ENCODE peak calls at places on chromosomes 1 and 21, in ten cellular contexts. One of them, this sample, is unnamed.

GRCh38 chr1:192109576-192109975 is 48.7 kb upstream of the RGS18 start:
- DNase-seq in GM12865: no peak
- DNase-seq in OCI-LY7: no peak
- DNase-seq in HFF-Myc: no peak
- DNase-seq in choroid plexus epithelial cell: no peak
- DNase-seq in astrocyte of the cerebellum: no peak
- DNase-seq in ovary: no peak
- DNase-seq in tibial artery: no peak
- DNase-seq in foreskin keratinocyte: no peak
- DNase-seq in pancreas: no peak
- DNase-seq in this sample: no peak

GRCh38 chr21:28436286-28436932 is 556.3 kb downstream of the LTN1 start:
- DNase-seq in HFF-Myc: peak
- DNase-seq in foreskin keratinocyte: peak
- DNase-seq in pancreas: no peak
- DNase-seq in GM12865: no peak
- DNase-seq in OCI-LY7: no peak
- DNase-seq in tibial artery: no peak
- DNase-seq in choroid plexus epithelial cell: no peak
- DNase-seq in astrocyte of the cerebellum: peak
- DNase-seq in ovary: no peak
- DNase-seq in this sample: no peak

GRCh38 chr1:231160851-231161710 is 777 bp upstream of the TRIM67 start:
- DNase-seq in HFF-Myc: no peak
- DNase-seq in choroid plexus epithelial cell: no peak
- DNase-seq in ovary: no peak
- DNase-seq in OCI-LY7: no peak
- DNase-seq in pancreas: peak
- DNase-seq in foreskin keratinocyte: no peak
- DNase-seq in astrocyte of the cerebellum: no peak
- DNase-seq in GM12865: no peak
- DNase-seq in tibial artery: no peak
- DNase-seq in this sample: peak

GRCh38 chr1:226654046-226654445 is 85.0 kb downstream of the ITPKB start:
- DNase-seq in GM12865: peak
- DNase-seq in pancreas: peak
- DNase-seq in HFF-Myc: no peak
- DNase-seq in foreskin keratinocyte: no peak
- DNase-seq in astrocyte of the cerebellum: peak
- DNase-seq in OCI-LY7: no peak
- DNase-seq in choroid plexus epithelial cell: peak
- DNase-seq in ovary: no peak
- DNase-seq in tibial artery: no peak
- DNase-seq in this sample: peak

GRCh38 chr1:40976952-40977690 is 2.4 kb upstream of the CTPS1 start:
- DNase-seq in astrocyte of the cerebellum: no peak
- DNase-seq in ovary: no peak
- DNase-seq in foreskin keratinocyte: no peak
- DNase-seq in tibial artery: no peak
- DNase-seq in HFF-Myc: no peak
- DNase-seq in choroid plexus epithelial cell: peak
- DNase-seq in OCI-LY7: no peak
- DNase-seq in pancreas: no peak
- DNase-seq in GM12865: no peak
- DNase-seq in this sample: no peak

GRCh38 chr1:98702976-98703375 is 41.5 kb downstream of the SNX7 start:
- DNase-seq in choroid plexus epithelial cell: peak
- DNase-seq in foreskin keratinocyte: peak
- DNase-seq in tibial artery: no peak
- DNase-seq in ovary: no peak
- DNase-seq in OCI-LY7: no peak
- DNase-seq in HFF-Myc: no peak
- DNase-seq in pancreas: no peak
- DNase-seq in astrocyte of the cerebellum: no peak
- DNase-seq in GM12865: no peak
- DNase-seq in this sample: no peak

GRCh38 chr1:203439086-203439620 is 36.5 kb upstream of the PRELP start:
- DNase-seq in tibial artery: no peak
- DNase-seq in astrocyte of the cerebellum: no peak
- DNase-seq in GM12865: no peak
- DNase-seq in OCI-LY7: no peak
- DNase-seq in pancreas: no peak
- DNase-seq in foreskin keratinocyte: no peak
- DNase-seq in HFF-Myc: no peak
- DNase-seq in ovary: no peak
- DNase-seq in choroid plexus epithelial cell: no peak
- DNase-seq in this sample: no peak

GRCh38 chr1:38014724-38015424 is 2.3 kb downstream of the UTP11 start:
- DNase-seq in tibial artery: no peak
- DNase-seq in ovary: peak
- DNase-seq in astrocyte of the cerebellum: no peak
- DNase-seq in GM12865: no peak
- DNase-seq in HFF-Myc: no peak
- DNase-seq in OCI-LY7: no peak
- DNase-seq in pancreas: no peak
- DNase-seq in choroid plexus epithelial cell: no peak
- DNase-seq in foreskin keratinocyte: no peak
- DNase-seq in this sample: no peak

GRCh38 chr21:25561668-25562641 is 45.3 kb downstream of the MRPL39 start:
- DNase-seq in choroid plexus epithelial cell: peak
- DNase-seq in astrocyte of the cerebellum: peak
- DNase-seq in tibial artery: peak
- DNase-seq in HFF-Myc: peak
- DNase-seq in ovary: peak
- DNase-seq in foreskin keratinocyte: no peak
- DNase-seq in pancreas: peak
- DNase-seq in GM12865: peak
- DNase-seq in OCI-LY7: peak
- DNase-seq in this sample: peak

GRCh38 chr21:25562660-25563059 is 44.6 kb downstream of the MRPL39 start:
- DNase-seq in choroid plexus epithelial cell: no peak
- DNase-seq in pancreas: no peak
- DNase-seq in OCI-LY7: no peak
- DNase-seq in GM12865: peak
- DNase-seq in foreskin keratinocyte: no peak
- DNase-seq in tibial artery: no peak
- DNase-seq in ovary: no peak
- DNase-seq in HFF-Myc: no peak
- DNase-seq in astrocyte of the cerebellum: no peak
- DNase-seq in this sample: no peak

GRCh38 chr21:25558123-25558522 is 49.2 kb downstream of the MRPL39 start:
- DNase-seq in tibial artery: no peak
- DNase-seq in GM12865: no peak
- DNase-seq in astrocyte of the cerebellum: no peak
- DNase-seq in pancreas: no peak
- DNase-seq in choroid plexus epithelial cell: no peak
- DNase-seq in foreskin keratinocyte: no peak
- DNase-seq in HFF-Myc: no peak
- DNase-seq in OCI-LY7: no peak
- DNase-seq in ovary: no peak
- DNase-seq in this sample: no peak

GRCh38 chr21:25557170-25557569 is 50.1 kb downstream of the MRPL39 start:
- DNase-seq in OCI-LY7: no peak
- DNase-seq in pancreas: no peak
- DNase-seq in tibial artery: no peak
- DNase-seq in GM12865: no peak
- DNase-seq in ovary: no peak
- DNase-seq in choroid plexus epithelial cell: no peak
- DNase-seq in HFF-Myc: no peak
- DNase-seq in astrocyte of the cerebellum: no peak
- DNase-seq in foreskin keratinocyte: no peak
- DNase-seq in this sample: no peak

DNA sequence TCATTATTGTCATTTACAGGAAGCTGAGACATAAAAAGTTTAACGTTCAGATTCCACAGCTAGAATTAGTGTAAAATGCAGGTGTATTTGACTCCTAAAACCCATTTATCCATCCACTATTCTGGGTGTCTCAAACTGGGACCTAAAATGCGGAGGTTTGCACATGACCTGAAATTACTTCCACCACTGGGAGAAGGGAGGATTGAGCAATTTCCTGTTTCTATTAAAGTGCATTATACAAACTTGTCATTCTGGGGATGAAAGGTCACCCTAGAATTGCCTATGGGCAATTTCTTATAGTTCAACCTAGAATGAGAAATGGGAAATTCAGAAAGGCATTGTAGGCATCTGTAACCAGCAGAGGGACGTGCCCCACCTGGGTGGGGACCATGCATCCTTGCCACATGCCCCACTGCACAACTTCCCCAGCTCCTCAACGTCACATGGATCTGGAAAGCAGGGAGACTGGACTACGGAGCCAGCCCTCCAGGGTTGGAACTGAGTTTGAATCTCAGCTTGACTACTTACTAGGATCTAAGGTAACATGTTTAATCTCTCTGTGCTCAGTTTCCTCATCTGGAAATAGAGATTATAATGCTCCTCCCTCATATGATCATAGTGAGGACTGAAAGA is 47.0 kb downstream of the MRPL39 start:
- DNase-seq in ovary: no peak
- DNase-seq in tibial artery: no peak
- DNase-seq in choroid plexus epithelial cell: peak
- DNase-seq in foreskin keratinocyte: no peak
- DNase-seq in pancreas: no peak
- DNase-seq in HFF-Myc: no peak
- DNase-seq in astrocyte of the cerebellum: no peak
- DNase-seq in GM12865: peak
- DNase-seq in OCI-LY7: no peak
- DNase-seq in this sample: no peak
- TF ChIP-seq CTCF in ovary: no peak
- TF ChIP-seq CTCF in tibial artery: no peak
- TF ChIP-seq CTCF in choroid plexus epithelial cell: no peak
- TF ChIP-seq CTCF in foreskin keratinocyte: no peak
- TF ChIP-seq CTCF in pancreas: no peak
- TF ChIP-seq CTCF in HFF-Myc: no peak
- TF ChIP-seq CTCF in astrocyte of the cerebellum: no peak
- TF ChIP-seq CTCF in GM12865: peak
- TF ChIP-seq CTCF in OCI-LY7: no peak
- TF ChIP-seq CTCF in this sample: no peak

GRCh38 chr1:29298175-29298720 is 61.9 kb downstream of the PTPRU start:
- DNase-seq in tibial artery: no peak
- DNase-seq in GM12865: no peak
- DNase-seq in HFF-Myc: no peak
- DNase-seq in astrocyte of the cerebellum: no peak
- DNase-seq in ovary: no peak
- DNase-seq in OCI-LY7: no peak
- DNase-seq in pancreas: no peak
- DNase-seq in choroid plexus epithelial cell: no peak
- DNase-seq in foreskin keratinocyte: no peak
- DNase-seq in this sample: no peak

GRCh38 chr1:29303201-29304024 is 67.1 kb downstream of the PTPRU start:
- DNase-seq in foreskin keratinocyte: no peak
- DNase-seq in astrocyte of the cerebellum: no peak
- DNase-seq in choroid plexus epithelial cell: no peak
- DNase-seq in HFF-Myc: no peak
- DNase-seq in GM12865: no peak
- DNase-seq in pancreas: no peak
- DNase-seq in OCI-LY7: no peak
- DNase-seq in ovary: no peak
- DNase-seq in tibial artery: no peak
- DNase-seq in this sample: no peak

GRCh38 chr1:29291756-29292155 is 55.4 kb downstream of the PTPRU start:
- DNase-seq in ovary: no peak
- DNase-seq in tibial artery: no peak
- DNase-seq in choroid plexus epithelial cell: no peak
- DNase-seq in HFF-Myc: no peak
- DNase-seq in astrocyte of the cerebellum: no peak
- DNase-seq in GM12865: no peak
- DNase-seq in OCI-LY7: no peak
- DNase-seq in foreskin keratinocyte: no peak
- DNase-seq in pancreas: no peak
- DNase-seq in this sample: no peak

GRCh38 chr1:29292344-29292743 is 56.0 kb downstream of the PTPRU start:
- DNase-seq in ovary: no peak
- DNase-seq in GM12865: no peak
- DNase-seq in tibial artery: no peak
- DNase-seq in pancreas: no peak
- DNase-seq in astrocyte of the cerebellum: no peak
- DNase-seq in choroid plexus epithelial cell: no peak
- DNase-seq in foreskin keratinocyte: peak
- DNase-seq in HFF-Myc: no peak
- DNase-seq in OCI-LY7: no peak
- DNase-seq in this sample: no peak

GRCh38 chr1:29297476-29297875 is 61.2 kb downstream of the PTPRU start:
- DNase-seq in GM12865: no peak
- DNase-seq in HFF-Myc: no peak
- DNase-seq in ovary: no peak
- DNase-seq in choroid plexus epithelial cell: no peak
- DNase-seq in foreskin keratinocyte: no peak
- DNase-seq in pancreas: no peak
- DNase-seq in astrocyte of the cerebellum: no peak
- DNase-seq in OCI-LY7: no peak
- DNase-seq in tibial artery: no peak
- DNase-seq in this sample: no peak
- TF ChIP-seq CTCF in GM12865: no peak
- TF ChIP-seq CTCF in HFF-Myc: no peak
- TF ChIP-seq CTCF in ovary: no peak
- TF ChIP-seq CTCF in choroid plexus epithelial cell: no peak
- TF ChIP-seq CTCF in foreskin keratinocyte: no peak
- TF ChIP-seq CTCF in pancreas: no peak
- TF ChIP-seq CTCF in astrocyte of the cerebellum: no peak
- TF ChIP-seq CTCF in OCI-LY7: no peak
- TF ChIP-seq CTCF in tibial artery: no peak
- TF ChIP-seq CTCF in this sample: no peak

GRCh38 chr1:93620841-93621210 is 60.8 kb downstream of the BCAR3 start:
- DNase-seq in OCI-LY7: no peak
- DNase-seq in foreskin keratinocyte: peak
- DNase-seq in astrocyte of the cerebellum: no peak
- DNase-seq in choroid plexus epithelial cell: no peak
- DNase-seq in ovary: no peak
- DNase-seq in tibial artery: no peak
- DNase-seq in GM12865: no peak
- DNase-seq in HFF-Myc: no peak
- DNase-seq in pancreas: no peak
- DNase-seq in this sample: no peak

GRCh38 chr1:93620169-93620840 is 61.3 kb downstream of the BCAR3 start:
- DNase-seq in foreskin keratinocyte: no peak
- DNase-seq in tibial artery: no peak
- DNase-seq in GM12865: no peak
- DNase-seq in ovary: no peak
- DNase-seq in choroid plexus epithelial cell: no peak
- DNase-seq in OCI-LY7: no peak
- DNase-seq in HFF-Myc: no peak
- DNase-seq in pancreas: no peak
- DNase-seq in astrocyte of the cerebellum: no peak
- DNase-seq in this sample: no peak

GRCh38 chr1:93621246-93621645 is 60.4 kb downstream of the BCAR3 start:
- DNase-seq in tibial artery: no peak
- DNase-seq in OCI-LY7: no peak
- DNase-seq in astrocyte of the cerebellum: no peak
- DNase-seq in GM12865: no peak
- DNase-seq in foreskin keratinocyte: no peak
- DNase-seq in choroid plexus epithelial cell: no peak
- DNase-seq in HFF-Myc: no peak
- DNase-seq in ovary: no peak
- DNase-seq in pancreas: no peak
- DNase-seq in this sample: no peak

GRCh38 chr1:93617670-93618488 is 63.8 kb downstream of the BCAR3 start:
- DNase-seq in foreskin keratinocyte: no peak
- DNase-seq in OCI-LY7: no peak
- DNase-seq in GM12865: no peak
- DNase-seq in pancreas: peak
- DNase-seq in choroid plexus epithelial cell: no peak
- DNase-seq in tibial artery: no peak
- DNase-seq in ovary: no peak
- DNase-seq in astrocyte of the cerebellum: no peak
- DNase-seq in HFF-Myc: no peak
- DNase-seq in this sample: no peak

GRCh38 chr1:93619507-93620168 is 62.0 kb downstream of the BCAR3 start:
- DNase-seq in GM12865: peak
- DNase-seq in ovary: no peak
- DNase-seq in HFF-Myc: no peak
- DNase-seq in tibial artery: no peak
- DNase-seq in choroid plexus epithelial cell: no peak
- DNase-seq in pancreas: no peak
- DNase-seq in foreskin keratinocyte: no peak
- DNase-seq in astrocyte of the cerebellum: no peak
- DNase-seq in OCI-LY7: peak
- DNase-seq in this sample: no peak
- TF ChIP-seq CTCF in GM12865: no peak
- TF ChIP-seq CTCF in ovary: no peak
- TF ChIP-seq CTCF in HFF-Myc: no peak
- TF ChIP-seq CTCF in tibial artery: no peak
- TF ChIP-seq CTCF in choroid plexus epithelial cell: peak
- TF ChIP-seq CTCF in pancreas: no peak
- TF ChIP-seq CTCF in foreskin keratinocyte: peak
- TF ChIP-seq CTCF in astrocyte of the cerebellum: no peak
- TF ChIP-seq CTCF in OCI-LY7: peak
- TF ChIP-seq CTCF in this sample: no peak

DNA sequence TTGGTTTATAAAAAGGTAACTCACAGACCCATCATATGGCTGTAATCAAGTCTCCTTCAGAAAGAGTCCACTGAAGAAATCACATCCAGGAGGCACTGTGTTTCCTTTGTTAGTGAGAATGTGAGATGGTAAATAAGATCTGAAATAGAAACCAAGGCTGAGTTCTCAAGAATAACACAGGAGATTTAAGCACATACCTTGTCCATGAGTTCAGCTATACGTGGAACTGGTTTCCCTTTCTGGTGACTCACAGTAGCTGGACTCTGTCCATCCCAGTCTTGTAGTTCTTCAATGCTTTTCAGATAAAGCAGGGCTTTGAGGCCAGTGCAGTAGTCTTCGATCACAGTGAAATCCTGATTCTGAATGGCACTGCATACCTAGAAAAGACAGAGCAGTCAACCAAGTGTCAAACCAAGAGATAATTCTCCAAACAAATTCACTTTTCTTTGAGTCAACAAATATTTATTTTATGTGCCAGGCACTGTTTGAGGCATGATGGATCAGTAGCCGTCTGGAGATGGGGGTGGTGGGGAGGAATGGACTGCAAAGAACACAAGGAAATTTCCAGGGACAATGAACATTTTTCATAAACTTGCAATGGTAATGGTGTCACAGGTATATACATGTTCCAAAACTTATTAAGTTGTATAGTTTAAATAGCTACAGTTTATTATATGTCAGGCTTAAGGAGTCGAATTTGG is 471.4 kb downstream of the PTBP2 start:
- DNase-seq in choroid plexus epithelial cell: peak
- DNase-seq in HFF-Myc: peak
- DNase-seq in OCI-LY7: no peak
- DNase-seq in pancreas: no peak
- DNase-seq in GM12865: peak
- DNase-seq in tibial artery: no peak
- DNase-seq in astrocyte of the cerebellum: peak
- DNase-seq in ovary: no peak
- DNase-seq in foreskin keratinocyte: peak
- DNase-seq in this sample: no peak
- TF ChIP-seq CTCF in choroid plexus epithelial cell: peak
- TF ChIP-seq CTCF in HFF-Myc: no peak
- TF ChIP-seq CTCF in OCI-LY7: no peak
- TF ChIP-seq CTCF in pancreas: no peak
- TF ChIP-seq CTCF in GM12865: no peak
- TF ChIP-seq CTCF in tibial artery: no peak
- TF ChIP-seq CTCF in astrocyte of the cerebellum: peak
- TF ChIP-seq CTCF in ovary: no peak
- TF ChIP-seq CTCF in foreskin keratinocyte: peak
- TF ChIP-seq CTCF in this sample: no peak

This sample was measured in nephron progenitor cell.